ENCODE peak calls at places on chromosome 10, in four cellular contexts. One of them, this sample, is unnamed.

GRCh38 chr10:3802526-3803002 is 17.6 kb upstream of the KLF6 start:
- DNase-seq in HCT116: no peak
- DNase-seq in thoracic aorta: no peak
- DNase-seq in BE2C: no peak
- DNase-seq in this sample: no peak

GRCh38 chr10:130300608-130301025 is 164.4 kb downstream of the GLRX3 start:
- DNase-seq in thoracic aorta: no peak
- DNase-seq in HCT116: no peak
- DNase-seq in BE2C: no peak
- DNase-seq in this sample: no peak

GRCh38 chr10:115432188-115432819 is 339.1 kb downstream of the ATRNL1 start:
- DNase-seq in thoracic aorta: no peak
- DNase-seq in HCT116: peak; percentile 26
- DNase-seq in BE2C: no peak
- DNase-seq in this sample: no peak

GRCh38 chr10:113384181-113384580 is 168.7 kb upstream of the HABP2 start:
- DNase-seq in BE2C: no peak
- DNase-seq in thoracic aorta: no peak
- DNase-seq in HCT116: no peak
- DNase-seq in this sample: no peak

GRCh38 chr10:2980791-2981360 is 86.5 kb upstream of the PFKP start:
- DNase-seq in BE2C: no peak
- DNase-seq in thoracic aorta: no peak
- DNase-seq in HCT116: no peak
- DNase-seq in this sample: no peak

GRCh38 chr10:65234261-65234660 is 1691.6 kb upstream of the LRRTM3 start:
- DNase-seq in thoracic aorta: no peak
- DNase-seq in BE2C: no peak
- DNase-seq in HCT116: no peak
- DNase-seq in this sample: no peak

GRCh38 chr10:67629461-67629971 is 66.5 kb downstream of the CTNNA3 start:
- DNase-seq in HCT116: no peak
- DNase-seq in BE2C: no peak
- DNase-seq in thoracic aorta: no peak
- DNase-seq in this sample: no peak

GRCh38 chr10:110396284-110396651 is 91.5 kb upstream of the SMNDC1 start:
- DNase-seq in thoracic aorta: no peak
- DNase-seq in BE2C: no peak
- DNase-seq in HCT116: no peak
- DNase-seq in this sample: no peak

GRCh38 chr10:14583252-14583651 is 191.4 kb downstream of the FAM107B start:
- DNase-seq in thoracic aorta: no peak
- DNase-seq in BE2C: no peak
- DNase-seq in HCT116: no peak
- DNase-seq in this sample: no peak

GRCh38 chr10:131750171-131750895 is 150.5 kb upstream of the PPP2R2D start:
- DNase-seq in BE2C: no peak
- DNase-seq in thoracic aorta: no peak
- DNase-seq in HCT116: no peak
- DNase-seq in this sample: no peak

GRCh38 chr10:74153123-74153522 is 2.1 kb downstream of the ADK start:
- DNase-seq in BE2C: no peak
- DNase-seq in HCT116: peak; percentile 34
- DNase-seq in thoracic aorta: no peak
- DNase-seq in this sample: no peak

GRCh38 chr10:119776536-119776935 is 50.7 kb downstream of the INPP5F start:
- DNase-seq in thoracic aorta: no peak
- DNase-seq in HCT116: no peak
- DNase-seq in BE2C: no peak
- DNase-seq in this sample: no peak

GRCh38 chr10:82409671-82410070 is 534.7 kb downstream of the NRG3 start:
- DNase-seq in BE2C: no peak
- DNase-seq in thoracic aorta: no peak
- DNase-seq in HCT116: no peak
- DNase-seq in this sample: no peak

GRCh38 chr10:32454148-32454547 is 8.2 kb downstream of the CCDC7 start:
- DNase-seq in HCT116: no peak
- DNase-seq in BE2C: no peak
- DNase-seq in thoracic aorta: no peak
- DNase-seq in this sample: no peak

GRCh38 chr10:113626809-113627370 is 37.0 kb downstream of the NRAP start:
- DNase-seq in HCT116: no peak
- DNase-seq in BE2C: no peak
- DNase-seq in thoracic aorta: no peak
- DNase-seq in this sample: no peak

GRCh38 chr10:79050896-79051555 is 17.7 kb upstream of the ZMIZ1 start:
- DNase-seq in HCT116: no peak
- DNase-seq in thoracic aorta: no peak
- DNase-seq in BE2C: no peak
- DNase-seq in this sample: peak; percentile 7
- H3K4me1 ChIP-seq in HCT116: peaks cover 6% of the 10 kb centered on the region
- H3K4me1 ChIP-seq in thoracic aorta: peaks cover 2% of the 10 kb centered on the region
- H3K4me1 ChIP-seq in BE2C: peaks cover 32% of the 10 kb centered on the region
- H3K4me1 ChIP-seq in this sample: no peaks in the 10 kb centered on the region

GRCh38 chr10:49610015-49610734 is at the start of gene SLC18A3:
- DNase-seq in BE2C: peak; percentile 80
- DNase-seq in thoracic aorta: no peak
- DNase-seq in HCT116: no peak
- DNase-seq in this sample: no peak
- H3K4me3 ChIP-seq in BE2C: peak within 1 kb of the TSS; percentile 61
- H3K4me3 ChIP-seq in thoracic aorta: peak within 1 kb of the TSS; percentile 43
- H3K4me3 ChIP-seq in HCT116: no peak within 1 kb of the TSS
- H3K4me3 ChIP-seq in this sample: peak within 1 kb of the TSS; percentile 32

GRCh38 chr10:20004087-20004523 is 187.9 kb downstream of the PLXDC2 start:
- DNase-seq in BE2C: no peak
- DNase-seq in thoracic aorta: peak; percentile 27
- DNase-seq in HCT116: no peak
- DNase-seq in this sample: peak; percentile 49
- H3K4me1 ChIP-seq in BE2C: no peaks in the 10 kb centered on the region
- H3K4me1 ChIP-seq in thoracic aorta: peaks cover 45% of the 10 kb centered on the region
- H3K4me1 ChIP-seq in HCT116: no peaks in the 10 kb centered on the region
- H3K4me1 ChIP-seq in this sample: peaks cover 57% of the 10 kb centered on the region

GRCh38 chr10:84540617-84541288 is 212.4 kb downstream of the CCSER2 start:
- DNase-seq in thoracic aorta: no peak
- DNase-seq in BE2C: peak; percentile 77
- DNase-seq in HCT116: no peak
- DNase-seq in this sample: no peak

GRCh38 chr10:84540022-84540616 is 211.7 kb downstream of the CCSER2 start:
- DNase-seq in HCT116: no peak
- DNase-seq in BE2C: no peak
- DNase-seq in thoracic aorta: no peak
- DNase-seq in this sample: no peak

GRCh38 chr10:84537447-84537931 is 209.1 kb downstream of the CCSER2 start:
- DNase-seq in thoracic aorta: no peak
- DNase-seq in BE2C: peak; percentile 49
- DNase-seq in HCT116: peak; percentile 40
- DNase-seq in this sample: peak; percentile 32

GRCh38 chr10:84539244-84539643 is 210.9 kb downstream of the CCSER2 start:
- DNase-seq in BE2C: no peak
- DNase-seq in HCT116: no peak
- DNase-seq in thoracic aorta: no peak
- DNase-seq in this sample: no peak

GRCh38 chr10:84538036-84538435 is 209.6 kb downstream of the CCSER2 start:
- DNase-seq in thoracic aorta: no peak
- DNase-seq in HCT116: no peak
- DNase-seq in BE2C: no peak
- DNase-seq in this sample: no peak
- H3K4me3 ChIP-seq in thoracic aorta: no peak overlapping the region
- H3K4me3 ChIP-seq in HCT116: no peak overlapping the region
- H3K4me3 ChIP-seq in BE2C: no peak overlapping the region
- H3K4me3 ChIP-seq in this sample: no peak overlapping the region

GRCh38 chr10:101063162-101063525 is 1.4 kb downstream of the KAZALD1 start:
- DNase-seq in HCT116: no peak
- DNase-seq in thoracic aorta: no peak
- DNase-seq in BE2C: peak; percentile 34
- DNase-seq in this sample: no peak

GRCh38 chr10:101060951-101061813 is 607 bp upstream of the KAZALD1 start:
- DNase-seq in BE2C: peak; percentile 99
- DNase-seq in thoracic aorta: peak; percentile 84
- DNase-seq in HCT116: peak; percentile 91
- DNase-seq in this sample: peak; percentile 92

GRCh38 chr10:101062231-101063161 is 707 bp downstream of the KAZALD1 start:
- DNase-seq in BE2C: peak; percentile 89
- DNase-seq in HCT116: no peak
- DNase-seq in thoracic aorta: no peak
- DNase-seq in this sample: peak; percentile 77

GRCh38 chr10:101060036-101060950 is 1.5 kb upstream of the KAZALD1 start:
- DNase-seq in thoracic aorta: peak; percentile 85
- DNase-seq in HCT116: peak; percentile 98
- DNase-seq in BE2C: peak; percentile 90
- DNase-seq in this sample: peak; percentile 97

GRCh38 chr10:101061814-101062230 is at the start of gene KAZALD1:
- DNase-seq in BE2C: no peak
- DNase-seq in thoracic aorta: no peak
- DNase-seq in HCT116: no peak
- DNase-seq in this sample: no peak
- H3K4me1 ChIP-seq in BE2C: peaks cover 30% of the 10 kb centered on the region
- H3K4me1 ChIP-seq in thoracic aorta: peaks cover 20% of the 10 kb centered on the region
- H3K4me1 ChIP-seq in HCT116: peaks cover 49% of the 10 kb centered on the region
- H3K4me1 ChIP-seq in this sample: peaks cover 48% of the 10 kb centered on the region

GRCh38 chr10:16799621-16800020 is 17.6 kb downstream of the RSU1 start:
- DNase-seq in thoracic aorta: no peak
- DNase-seq in BE2C: no peak
- DNase-seq in HCT116: no peak
- DNase-seq in this sample: no peak
- H3K4me3 ChIP-seq in thoracic aorta: no peak overlapping the region
- H3K4me3 ChIP-seq in BE2C: no peak overlapping the region
- H3K4me3 ChIP-seq in HCT116: no peak overlapping the region
- H3K4me3 ChIP-seq in this sample: no peak overlapping the region

GRCh38 chr10:132860527-132860926 is 74.6 kb upstream of the NKX6-2 start:
- DNase-seq in thoracic aorta: no peak
- DNase-seq in BE2C: no peak
- DNase-seq in HCT116: no peak
- DNase-seq in this sample: peak; percentile 56

GRCh38 chr10:132856869-132857524 is 71.0 kb upstream of the NKX6-2 start:
- DNase-seq in HCT116: no peak
- DNase-seq in thoracic aorta: no peak
- DNase-seq in BE2C: no peak
- DNase-seq in this sample: no peak

GRCh38 chr10:132858121-132859081 is 72.5 kb upstream of the NKX6-2 start:
- DNase-seq in thoracic aorta: no peak
- DNase-seq in BE2C: no peak
- DNase-seq in HCT116: no peak
- DNase-seq in this sample: peak; percentile 58

GRCh38 chr10:132861116-132861691 is 75.3 kb upstream of the NKX6-2 start:
- DNase-seq in HCT116: no peak
- DNase-seq in BE2C: no peak
- DNase-seq in thoracic aorta: no peak
- DNase-seq in this sample: no peak

DNA sequence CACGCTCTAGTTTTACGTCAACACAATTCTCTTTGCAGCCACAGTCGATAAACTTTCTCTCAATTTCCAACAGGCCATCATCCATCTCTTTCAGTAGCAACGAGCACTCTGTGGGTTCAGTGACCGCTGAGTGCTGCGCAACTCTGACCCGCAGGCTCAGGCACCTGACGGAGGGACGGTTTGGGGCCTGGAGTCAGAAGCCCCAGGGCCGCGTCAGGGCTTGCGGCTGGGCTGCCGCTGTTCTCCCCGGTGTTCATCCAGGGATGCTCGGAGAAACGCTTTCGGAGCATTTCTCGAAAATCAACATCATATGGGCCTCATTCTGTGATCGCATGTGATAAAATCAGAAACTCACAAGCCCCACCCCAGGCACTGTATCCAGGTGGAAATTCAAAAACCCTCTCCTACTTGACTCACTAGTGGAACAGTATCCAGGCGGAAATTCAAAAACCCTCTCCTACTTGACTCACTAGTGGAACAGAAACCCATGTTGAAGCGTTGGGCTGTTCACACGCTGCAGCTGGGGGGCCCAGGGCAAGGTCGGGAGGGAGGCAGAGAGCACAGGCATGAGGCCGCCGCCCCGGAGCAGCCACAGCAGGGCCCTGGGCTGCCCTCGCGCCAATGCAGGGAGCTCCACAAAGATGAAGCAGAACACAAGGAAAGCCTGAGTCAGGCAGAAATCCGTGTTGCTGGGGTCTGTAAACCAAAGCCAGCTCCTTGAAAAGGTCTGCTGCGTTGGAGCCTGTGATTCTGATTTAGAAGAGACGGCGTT is 73.3 kb upstream of the NKX6-2 start:
- DNase-seq in HCT116: no peak
- DNase-seq in BE2C: no peak
- DNase-seq in thoracic aorta: no peak
- DNase-seq in this sample: peak; percentile 3
- H3K4me1 ChIP-seq in HCT116: no peaks in the 10 kb centered on the region
- H3K4me1 ChIP-seq in BE2C: no peaks in the 10 kb centered on the region
- H3K4me1 ChIP-seq in thoracic aorta: no peaks in the 10 kb centered on the region
- H3K4me1 ChIP-seq in this sample: no peaks in the 10 kb centered on the region

GRCh38 chr10:49298666-49298989 is 342 bp upstream of the C10orf71 start:
- DNase-seq in thoracic aorta: no peak
- DNase-seq in HCT116: no peak
- DNase-seq in BE2C: no peak
- DNase-seq in this sample: no peak
- H3K4me3 ChIP-seq in thoracic aorta: peak overlapping the region; percentile 56
- H3K4me3 ChIP-seq in HCT116: no peak overlapping the region
- H3K4me3 ChIP-seq in BE2C: no peak overlapping the region
- H3K4me3 ChIP-seq in this sample: peak overlapping the region; percentile 36

DNA sequence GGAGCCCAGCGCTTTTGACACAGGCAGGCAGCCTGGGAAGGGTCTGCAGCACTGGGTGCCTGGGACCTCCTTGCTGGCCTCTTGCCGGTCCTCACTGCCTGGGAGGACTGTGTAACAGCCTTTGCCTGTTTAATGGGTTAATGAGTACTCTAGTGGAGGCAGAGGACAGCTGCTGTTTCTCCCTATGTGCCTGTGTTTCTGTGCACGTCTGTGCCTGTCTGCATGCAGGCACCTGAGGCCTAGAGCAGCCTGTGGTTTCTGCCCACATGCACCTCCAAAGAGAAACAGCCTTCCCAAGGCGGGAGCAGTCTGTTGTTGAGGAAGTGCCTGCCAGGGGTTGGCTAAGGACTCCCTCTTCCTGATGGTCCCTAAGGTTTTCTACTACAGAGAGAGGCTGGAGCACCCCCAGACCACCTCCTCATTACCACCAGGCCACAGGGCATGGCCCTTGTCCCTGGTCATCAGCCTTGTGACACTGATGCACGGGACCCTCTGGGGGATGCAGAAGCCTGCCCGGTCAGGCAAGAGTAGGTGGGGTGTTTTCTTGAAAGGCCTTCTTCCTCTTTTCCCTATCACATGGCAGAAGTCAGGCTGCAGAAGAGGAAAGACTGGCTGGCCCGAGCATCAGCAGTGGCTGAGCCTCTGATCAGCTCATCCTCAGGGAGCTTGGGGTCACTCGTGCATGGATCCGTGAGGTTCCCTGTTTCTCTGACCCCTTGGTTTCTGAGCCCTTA is 14.3 kb downstream of the SLC29A3 start:
- DNase-seq in BE2C: peak; percentile 56
- DNase-seq in HCT116: no peak
- DNase-seq in thoracic aorta: no peak
- DNase-seq in this sample: peak; percentile 43
- H3K4me1 ChIP-seq in BE2C: peaks cover 4% of the 10 kb centered on the region
- H3K4me1 ChIP-seq in HCT116: no peaks in the 10 kb centered on the region
- H3K4me1 ChIP-seq in thoracic aorta: no peaks in the 10 kb centered on the region
- H3K4me1 ChIP-seq in this sample: no peaks in the 10 kb centered on the region